ENCODE peak calls at places on chromosomes 3 and 15, in six cellular contexts. I is OCI-LY7, L is WTC11, P is GM12891, B is NCI-H1092, S is SW480. F is an unnamed sample.

GRCh38 chr3:104474011-104474410 is 892.7 kb upstream of the ALCAM start:
- DNase-seq in L (no peak), S (no peak), I (no peak), B (no peak), P (no peak), F (no peak)

GRCh38 chr3:64467255-64467944 is 220.4 kb downstream of the ADAMTS9 start:
- DNase-seq in L (no peak), S (no peak), B (no peak), P (no peak), I (no peak), F (no peak)

GRCh38 chr3:40120067-40120692 is 189.3 kb upstream of the EIF1B start:
- DNase-seq in I (no peak), P (no peak), L (no peak), S (no peak), B (no peak), F (no peak)

GRCh38 chr15:83559310-83559966 is 94.5 kb upstream of the ADAMTSL3 start:
- DNase-seq in I (peak), B (peak), P (peak), L (peak), S (peak), F (peak)

GRCh38 chr3:114848087-114848486 is 299.0 kb downstream of the ZBTB20 start:
- DNase-seq in I (no peak), L (no peak), B (peak), S (no peak), P (no peak), F (no peak)

GRCh38 chr3:11803977-11804903 is 42.4 kb downstream of the TAMM41 start:
- DNase-seq in B (no peak), P (peak), L (peak), S (peak), I (peak), F (peak)

GRCh38 chr3:153079386-153079785 is 82.6 kb upstream of the RAP2B start:
- DNase-seq in I (no peak), S (no peak), L (no peak), P (no peak), B (no peak), F (no peak)

GRCh38 chr3:123552095-123552714 is 32.6 kb downstream of the HACD2 start:
- DNase-seq in B (no peak), I (peak), S (peak), L (no peak), P (no peak), F (no peak)

GRCh38 chr3:87324609-87325008 is 48.2 kb upstream of the POU1F1 start:
- DNase-seq in B (no peak), I (no peak), P (no peak), L (no peak), S (no peak), F (no peak)

GRCh38 chr15:77282333-77282732 is 137.6 kb downstream of the PEAK1 start:
- DNase-seq in I (no peak), P (no peak), L (no peak), B (no peak), S (no peak), F (no peak)

GRCh38 chr3:112097378-112097777 is 11.2 kb downstream of the C3orf52 start:
- DNase-seq in S (peak), I (no peak), P (no peak), L (no peak), B (peak), F (peak)

F was measured in hepatocyte.